ENCODE peak calls at places on chromosomes 7 and 10, in eight cellular contexts. Q is tibial artery, X is astrocyte, T is ovary, F is endothelial cell, P is WTC11, E is GM13977, U is OCI-LY7. M is an unnamed sample.

GRCh38 chr7:158444501-158445420 is 142.9 kb downstream of the PTPRN2 start:
- DNase-seq in Q (peak; percentile 55), E (no peak), X (no peak), F (no peak), T (no peak), U (no peak), P (no peak), M (peak; percentile 52)

GRCh38 chr7:95066736-95067530 is 159.5 kb downstream of the PPP1R9A start:
- DNase-seq in E (no peak), U (no peak), F (no peak), Q (no peak), T (no peak), X (peak; percentile 50), P (no peak), M (no peak)

GRCh38 chr7:141646826-141647480 is 55.0 kb downstream of the DENND11 start:
- DNase-seq in P (no peak), E (no peak), T (no peak), U (no peak), F (no peak), Q (no peak), X (peak; percentile 16), M (no peak)

GRCh38 chr10:110534571-110534970 is 32.9 kb upstream of the SMC3 start:
- DNase-seq in P (no peak), X (no peak), Q (no peak), E (no peak), T (no peak), U (no peak), F (no peak), M (no peak)

GRCh38 chr7:33623267-33623666 is 282.1 kb upstream of the BMPER start:
- DNase-seq in T (no peak), F (no peak), Q (no peak), P (no peak), E (no peak), X (no peak), U (no peak), M (no peak)

GRCh38 chr10:2962194-2962593 is 105.2 kb upstream of the PFKP start:
- DNase-seq in P (no peak), U (no peak), E (no peak), T (no peak), X (no peak), F (no peak), Q (no peak), M (no peak)

GRCh38 chr7:96321041-96321669 is 743 bp downstream of the SLC25A13 start:
- DNase-seq in F (peak; percentile 72), U (peak; percentile 15), P (peak; percentile 81), Q (peak; percentile 91), X (peak; percentile 71), T (peak; percentile 84), E (peak; percentile 48), M (peak; percentile 79)

GRCh38 chr7:14894826-14895225 is 7.7 kb downstream of the DGKB start:
- DNase-seq in U (no peak), F (no peak), Q (no peak), E (no peak), T (no peak), X (no peak), P (no peak), M (no peak)

GRCh38 chr7:106178593-106179134 is 66.6 kb upstream of the SYPL1 start:
- DNase-seq in T (no peak), F (no peak), X (peak; percentile 36), U (peak; percentile 33), E (no peak), Q (no peak), P (no peak), M (no peak)

GRCh38 chr7:138573741-138574140 is 113.7 kb downstream of the TRIM24 start:
- DNase-seq in F (no peak), X (no peak), P (no peak), U (no peak), Q (no peak), E (no peak), T (no peak), M (no peak)

GRCh38 chr10:68202965-68203358 is 29.0 kb downstream of the ATOH7 start:
- DNase-seq in U (no peak), P (no peak), E (no peak), T (no peak), X (peak; percentile 72), Q (no peak), F (no peak), M (no peak)

GRCh38 chr7:961546-962400 is 7.3 kb upstream of the ADAP1 start:
- DNase-seq in Q (peak; percentile 53), P (no peak), F (no peak), U (no peak), X (no peak), E (no peak), T (peak; percentile 37), M (no peak)

GRCh38 chr7:128324363-128324680 is 19.4 kb downstream of the RBM28 start:
- DNase-seq in X (no peak), F (no peak), E (no peak), U (no peak), T (no peak), Q (no peak), P (no peak), M (no peak)

GRCh38 chr7:128321044-128321422 is 22.7 kb downstream of the RBM28 start:
- DNase-seq in Q (no peak), T (no peak), E (no peak), X (no peak), F (no peak), P (no peak), U (no peak), M (no peak)

GRCh38 chr7:128318696-128319095 is 25.0 kb downstream of the RBM28 start:
- DNase-seq in U (no peak), E (no peak), Q (no peak), F (no peak), T (no peak), X (no peak), P (no peak), M (no peak)

GRCh38 chr7:128323489-128324362 is 20.0 kb downstream of the RBM28 start:
- DNase-seq in F (no peak), X (peak; percentile 16), E (no peak), T (no peak), Q (no peak), P (no peak), U (no peak), M (no peak)

DNA sequence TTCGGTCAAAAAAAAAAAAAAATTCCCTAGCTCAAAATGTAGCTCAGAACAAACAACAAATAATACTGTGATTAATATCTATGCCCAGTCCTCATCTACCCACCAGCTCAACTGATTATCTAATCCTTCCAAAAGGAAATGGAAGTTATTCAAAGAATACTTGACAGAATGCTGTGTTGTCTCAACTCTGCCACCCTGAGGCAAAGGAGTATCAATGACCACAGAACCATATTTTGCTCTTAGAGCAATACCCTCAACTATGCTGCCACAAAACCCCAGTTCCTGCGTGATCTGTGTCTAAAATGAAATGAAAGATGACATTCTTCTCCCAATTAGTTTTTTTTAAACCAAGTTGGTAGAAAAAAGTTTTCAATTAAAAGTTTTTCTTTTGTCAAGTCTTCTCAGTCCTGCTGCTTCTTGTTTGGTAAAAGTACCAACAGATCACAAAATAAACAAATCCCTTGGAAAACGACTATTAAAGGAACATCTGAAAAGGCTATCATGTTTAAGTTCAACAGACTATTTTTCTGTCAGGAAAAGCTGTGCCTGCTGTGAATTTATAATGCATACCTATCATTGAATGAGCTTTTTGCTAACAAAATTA is 21.6 kb downstream of the RBM28 start:
- DNase-seq in P (no peak), X (peak; percentile 28), Q (no peak), E (no peak), U (peak; percentile 41), F (no peak), T (no peak), M (no peak)
- TF ChIP-seq CTCF in P (no peak), X (peak; percentile 45), Q (peak; percentile 18), E (peak; percentile 40), U (peak; percentile 77), F (no peak), T (no peak), M (peak; percentile 63)

DNA sequence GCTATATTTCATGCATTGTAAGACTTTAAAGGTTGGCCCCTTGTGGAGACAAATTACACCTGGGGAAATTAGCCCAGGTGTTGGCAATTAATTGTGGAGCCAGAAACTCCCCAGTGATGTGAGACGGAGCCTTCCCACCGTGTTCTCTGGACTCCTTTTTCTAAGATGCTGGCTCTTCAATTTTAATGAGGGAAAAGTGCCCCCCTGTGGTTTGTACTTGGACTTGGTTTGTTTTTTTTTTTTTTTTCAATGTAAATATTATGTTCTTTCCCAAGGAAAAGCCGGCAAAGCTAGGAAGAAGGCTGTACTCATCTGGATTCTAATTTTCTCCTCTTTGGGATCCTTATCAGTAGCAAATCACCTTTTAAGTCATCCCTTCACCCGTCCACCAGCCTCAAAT is 20.2 kb upstream of the ST8SIA6 start:
- DNase-seq in Q (no peak), X (no peak), T (no peak), F (no peak), E (no peak), P (no peak), U (no peak), M (no peak)
- TF ChIP-seq CTCF in Q (no peak), X (peak; percentile 6), T (no peak), F (no peak), E (no peak), P (no peak), U (peak; percentile 19), M (peak; percentile 34)

GRCh38 chr10:14585287-14586193 is 189.2 kb downstream of the FAM107B start:
- DNase-seq in F (no peak), P (no peak), Q (no peak), U (no peak), T (no peak), X (no peak), E (no peak), M (no peak)

GRCh38 chr10:14583252-14583651 is 191.4 kb downstream of the FAM107B start:
- DNase-seq in T (no peak), P (no peak), Q (no peak), E (peak; percentile 55), X (no peak), U (no peak), F (no peak), M (no peak)

GRCh38 chr10:14583967-14584366 is 190.7 kb downstream of the FAM107B start:
- DNase-seq in F (no peak), X (no peak), Q (no peak), U (no peak), T (no peak), E (no peak), P (no peak), M (no peak)

GRCh38 chr10:14586901-14587300 is 187.8 kb downstream of the FAM107B start:
- DNase-seq in F (no peak), E (no peak), P (no peak), Q (no peak), U (no peak), X (no peak), T (no peak), M (no peak)

DNA sequence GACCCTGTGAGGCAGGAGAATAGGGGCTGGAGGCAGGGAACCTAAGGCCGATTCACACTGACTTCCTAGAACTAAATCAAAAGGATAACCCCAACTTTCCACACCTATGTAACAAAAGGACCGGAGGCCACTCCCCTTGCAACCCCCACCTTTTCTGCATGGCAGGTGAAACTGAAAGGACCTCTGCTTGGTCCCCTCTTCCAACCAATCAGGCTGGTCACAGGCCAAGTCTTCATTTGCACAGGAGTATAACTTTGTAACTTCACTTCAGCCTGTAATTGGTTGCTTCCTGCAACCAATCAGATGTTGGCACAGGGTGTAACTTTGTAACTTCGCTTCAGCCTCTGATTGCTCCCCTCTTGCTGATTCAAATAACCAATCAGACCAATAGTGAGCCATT is 190.1 kb downstream of the FAM107B start:
- DNase-seq in T (no peak), U (no peak), F (no peak), Q (no peak), E (no peak), X (no peak), P (no peak), M (no peak)
- TF ChIP-seq CTCF in T (no peak), U (no peak), F (no peak), Q (no peak), E (no peak), X (no peak), P (no peak), M (no peak)

GRCh38 chr10:78964274-78964951 is 104.4 kb upstream of the ZMIZ1 start:
- DNase-seq in P (no peak), F (no peak), U (no peak), X (no peak), E (no peak), T (no peak), Q (no peak), M (no peak)
- TF ChIP-seq CTCF in P (no peak), F (no peak), U (no peak), X (no peak), E (no peak), T (no peak), Q (no peak), M (no peak)

M was measured in type B pancreatic cell.